ENCODE peak calls at places on chromosomes 11 and 22, in nine cellular contexts. D is breast epithelium; J is stimulated activated CD4-positive, alpha-beta T cell treated with anti-CD3 and anti-CD28 coated beads, Interleukin-1b, Interleukin-23, amount 100 ng/mL, for 1 hour; R is activated CD8-positive, alpha-beta memory T cell treated with anti-CD3 and anti-CD28 coated beads for 1 hour; U is suprapubic skin; X is SK-N-DZ; Q is hypothalamus; K is effector CD4-positive, alpha-beta T cell; G is ELF-1. E is an unnamed sample.

GRCh38 chr22:17814830-17815229 is 40.6 kb upstream of the BID start:
- DNase-seq in X (no peak), J (no peak), K (no peak), R (no peak), U (no peak), G (no peak), Q (no peak), D (no peak), E (no peak)

GRCh38 chr11:69367211-69367964 is 73.4 kb downstream of the MYEOV start:
- DNase-seq in K (no peak), X (no peak), R (no peak), U (peak; percentile 53), D (no peak), Q (no peak), G (no peak), J (no peak), E (no peak)

GRCh38 chr11:104798794-104799193 is 99.5 kb downstream of the CASP12 start:
- DNase-seq in J (no peak), G (no peak), U (no peak), Q (no peak), X (no peak), K (no peak), R (no peak), D (no peak), E (no peak)

GRCh38 chr22:46233231-46233630 is 16.9 kb downstream of the CDPF1 start:
- DNase-seq in Q (no peak), K (no peak), U (no peak), D (no peak), R (no peak), X (no peak), G (peak; percentile 67), J (no peak), E (peak; percentile 17)

GRCh38 chr11:65417702-65418430 is 4.7 kb upstream of the NEAT1 start:
- DNase-seq in D (no peak), U (peak; percentile 83), J (no peak), X (no peak), Q (no peak), G (no peak), R (no peak), K (peak; percentile 23), E (no peak)

GRCh38 chr11:131662310-131662709 is 291.9 kb downstream of the NTM start:
- DNase-seq in J (no peak), D (no peak), G (no peak), Q (no peak), U (no peak), K (no peak), R (no peak), X (no peak), E (no peak)

GRCh38 chr11:94771390-94771789 is 3.2 kb downstream of the AMOTL1 start:
- DNase-seq in K (no peak), R (no peak), J (no peak), G (no peak), D (no peak), X (no peak), U (no peak), Q (no peak), E (no peak)

GRCh38 chr11:67272327-67273259 is 6.3 kb downstream of the GRK2 start:
- DNase-seq in K (no peak), D (no peak), G (no peak), X (no peak), Q (no peak), J (no peak), R (no peak), U (no peak), E (no peak)

GRCh38 chr11:92393218-92393617 is 168.6 kb downstream of the FAT3 start:
- DNase-seq in D (no peak), Q (no peak), U (no peak), G (no peak), J (no peak), K (no peak), R (no peak), X (no peak), E (no peak)

GRCh38 chr11:66328307-66329144 is 7.7 kb downstream of the RIN1 start:
- DNase-seq in D (peak; percentile 73), J (peak; percentile 66), U (peak; percentile 92), X (peak; percentile 85), Q (peak; percentile 64), K (peak; percentile 70), G (peak; percentile 96), R (no peak), E (peak; percentile 37)

GRCh38 chr22:41638124-41638523 is 17.0 kb downstream of the XRCC6 start:
- DNase-seq in K (no peak), D (no peak), X (no peak), R (no peak), Q (no peak), G (no peak), U (no peak), J (no peak), E (no peak)

GRCh38 chr11:12439615-12440014 is 62.2 kb downstream of the PARVA start:
- DNase-seq in R (no peak), K (no peak), D (no peak), U (no peak), X (no peak), J (no peak), G (peak; percentile 32), Q (no peak), E (no peak)

GRCh38 chr11:41842673-41843072 is 383.2 kb upstream of the LRRC4C start:
- DNase-seq in J (no peak), Q (no peak), X (no peak), K (no peak), U (no peak), D (no peak), R (no peak), G (no peak), E (no peak)

GRCh38 chr11:78030429-78031325 is 7.6 kb upstream of the KCTD14 start:
- DNase-seq in Q (peak; percentile 83), K (no peak), X (peak; percentile 68), D (peak; percentile 79), U (no peak), R (no peak), G (peak; percentile 77), J (no peak), E (peak; percentile 91)

GRCh38 chr11:125300791-125301218 is 136.3 kb downstream of the PKNOX2 start:
- DNase-seq in G (peak; percentile 88), J (no peak), R (no peak), Q (no peak), D (no peak), U (no peak), X (no peak), K (no peak), E (no peak)

GRCh38 chr22:39292002-39292401 is 27.4 kb downstream of the RPL3 start:
- DNase-seq in U (no peak), X (no peak), J (no peak), R (no peak), Q (no peak), D (peak; percentile 95), K (no peak), G (no peak), E (no peak)

GRCh38 chr11:19577849-19578619 is 134.6 kb upstream of the NAV2 start:
- DNase-seq in U (no peak), D (no peak), Q (no peak), K (no peak), X (peak; percentile 49), R (no peak), G (peak; percentile 26), J (no peak), E (peak; percentile 31)

GRCh38 chr22:45648320-45649070 is 23.1 kb upstream of the ATXN10 start:
- DNase-seq in J (no peak), U (no peak), G (no peak), R (no peak), Q (no peak), K (no peak), D (no peak), X (no peak), E (no peak)

GRCh38 chr11:74462009-74462408 is 5.3 kb downstream of the KCNE3 start:
- DNase-seq in K (no peak), X (no peak), D (peak; percentile 24), Q (no peak), R (no peak), U (peak; percentile 89), G (peak; percentile 79), J (no peak), E (peak; percentile 33)

GRCh38 chr11:117435296-117435695 is 107.6 kb downstream of the CEP164 start:
- DNase-seq in K (no peak), J (no peak), R (no peak), X (no peak), D (no peak), G (no peak), U (no peak), Q (no peak), E (no peak)

GRCh38 chr11:94477644-94478043 is 16.0 kb downstream of the MRE11 start:
- DNase-seq in D (no peak), R (no peak), U (no peak), X (no peak), Q (no peak), G (no peak), J (no peak), K (no peak), E (peak; percentile 16)

GRCh38 chr11:67645521-67646457 is 4.7 kb downstream of the ACY3 start:
- DNase-seq in J (no peak), Q (no peak), R (no peak), G (no peak), X (no peak), U (no peak), D (no peak), K (no peak), E (no peak)

GRCh38 chr11:102226702-102227101 is 90.6 kb upstream of the BIRC3 start:
- DNase-seq in U (no peak), J (no peak), D (peak; percentile 45), K (no peak), R (no peak), G (no peak), X (no peak), Q (no peak), E (no peak)

GRCh38 chr11:94746721-94747120 is 21.4 kb upstream of the AMOTL1 start:
- DNase-seq in X (no peak), R (no peak), K (no peak), D (no peak), U (no peak), Q (no peak), G (peak; percentile 25), J (no peak), E (no peak)

GRCh38 chr22:49433717-49434611 is 393.7 kb downstream of the BRD1 start:
- DNase-seq in R (no peak), D (no peak), G (peak; percentile 78), J (no peak), X (no peak), K (no peak), Q (no peak), U (no peak), E (no peak)

GRCh38 chr22:50672041-50672440 is 582 bp upstream of the SHANK3 start:
- DNase-seq in G (no peak), J (no peak), D (no peak), R (no peak), Q (no peak), U (no peak), X (no peak), K (no peak), E (no peak)

GRCh38 chr11:106656646-106657045 is 361.6 kb downstream of the GUCY1A2 start:
- DNase-seq in R (no peak), X (no peak), K (no peak), Q (no peak), G (no peak), J (no peak), U (no peak), D (no peak), E (no peak)

GRCh38 chr11:119585038-119585666 is 143.8 kb downstream of the NECTIN1 start:
- DNase-seq in J (no peak), R (no peak), K (no peak), D (peak; percentile 70), Q (no peak), G (peak; percentile 80), X (no peak), U (no peak), E (no peak)

GRCh38 chr11:134742956-134743808 is 331.1 kb upstream of the B3GAT1 start:
- DNase-seq in K (no peak), U (no peak), D (no peak), J (no peak), X (no peak), R (no peak), G (no peak), Q (no peak), E (no peak)

GRCh38 chr11:86818466-86819282 is 18.3 kb downstream of the PRSS23 start:
- DNase-seq in U (no peak), G (no peak), X (peak; percentile 70), J (no peak), Q (no peak), R (no peak), K (no peak), D (no peak), E (peak; percentile 82)

GRCh38 chr22:19085233-19086043 is 36.8 kb downstream of the DGCR2 start:
- DNase-seq in D (no peak), X (peak; percentile 18), G (no peak), J (no peak), U (peak; percentile 28), K (no peak), R (no peak), Q (no peak), E (no peak)

E was measured in hippocampal formation.